ENCODE peak calls at places on chromosomes 5 and 9, in eight cellular contexts. C, T, N, Z, F, W, J and V are unnamed samples.

GRCh38 chr5:54514269-54514668 is 3.3 kb upstream of the SNX18 start:
- DNase-seq in C (no peak), T (no peak), N (no peak), Z (no peak), F (no peak), W (no peak), J (no peak), V (no peak)

GRCh38 chr9:81028504-81028903 is 660.8 kb downstream of the TLE1 start:
- DNase-seq in C (no peak), T (peak), N (no peak), Z (no peak), F (no peak), W (no peak), J (no peak), V (no peak)

GRCh38 chr5:126274396-126274795 is 148.8 kb upstream of the GRAMD2B start:
- DNase-seq in C (no peak), T (no peak), N (no peak), Z (no peak), F (no peak), W (no peak), J (no peak), V (no peak)

GRCh38 chr9:14399736-14400657 is 86.1 kb upstream of the NFIB start:
- DNase-seq in C (no peak), T (no peak), N (no peak), Z (no peak), F (no peak), W (no peak), J (no peak), V (no peak)

GRCh38 chr5:132059043-132059695 is 1.3 kb upstream of the IL3 start:
- DNase-seq in C (peak), T (no peak), N (peak), Z (no peak), F (no peak), W (no peak), J (peak), V (no peak)

GRCh38 chr9:33300546-33300945 is 10.2 kb downstream of the NFX1 start:
- DNase-seq in C (peak), T (no peak), N (no peak), Z (no peak), F (no peak), W (no peak), J (no peak), V (no peak)

GRCh38 chr5:178196986-178197385 is 7.3 kb upstream of the HNRNPAB start:
- DNase-seq in C (no peak), T (no peak), N (peak), Z (no peak), F (no peak), W (no peak), J (no peak), V (peak)

GRCh38 chr5:132425009-132425937 is 55.8 kb downstream of the SLC22A5 start:
- DNase-seq in C (no peak), T (peak), N (peak), Z (peak), F (no peak), W (peak), J (no peak), V (peak)

GRCh38 chr9:112380102-112380581 is at the start of gene HSDL2:
- DNase-seq in C (no peak), T (no peak), N (peak), Z (peak), F (no peak), W (no peak), J (no peak), V (peak)

GRCh38 chr5:178058321-178059012 is 54.9 kb upstream of the N4BP3 start:
- DNase-seq in C (no peak), T (no peak), N (no peak), Z (no peak), F (peak), W (no peak), J (peak), V (no peak)

GRCh38 chr5:18334949-18335348 is 700.7 kb downstream of the TAF11L14 start:
- DNase-seq in C (no peak), T (no peak), N (no peak), Z (no peak), F (no peak), W (no peak), J (no peak), V (no peak)

GRCh38 chr5:76641514-76642120 is 18.4 kb upstream of the F2RL2 start:
- DNase-seq in C (no peak), T (peak), N (peak), Z (peak), F (peak), W (peak), J (no peak), V (peak)

GRCh38 chr9:137970686-137971476 is 93.3 kb downstream of the CACNA1B start:
- DNase-seq in C (peak), T (no peak), N (no peak), Z (no peak), F (no peak), W (no peak), J (peak), V (no peak)

GRCh38 chr5:75023368-75024159 is 28.8 kb downstream of the GCNT4 start:
- DNase-seq in C (no peak), T (no peak), N (peak), Z (no peak), F (no peak), W (no peak), J (no peak), V (no peak)

GRCh38 chr9:6133346-6134063 is 82.1 kb upstream of the IL33 start:
- DNase-seq in C (no peak), T (peak), N (no peak), Z (peak), F (no peak), W (no peak), J (no peak), V (peak)

GRCh38 chr9:107597743-107598217 is 108.2 kb upstream of the KLF4 start:
- DNase-seq in C (no peak), T (no peak), N (peak), Z (no peak), F (no peak), W (no peak), J (no peak), V (no peak)

GRCh38 chr5:175418252-175418651 is 25.7 kb downstream of the DRD1 start:
- DNase-seq in C (no peak), T (no peak), N (no peak), Z (no peak), F (no peak), W (no peak), J (no peak), V (no peak)

GRCh38 chr5:94316916-94317838 is 301.2 kb downstream of the KIAA0825 start:
- DNase-seq in C (no peak), T (no peak), N (no peak), Z (peak), F (no peak), W (no peak), J (no peak), V (no peak)

GRCh38 chr9:134592018-134592818 is 49.4 kb upstream of the COL5A1 start:
- DNase-seq in C (no peak), T (peak), N (no peak), Z (no peak), F (no peak), W (no peak), J (no peak), V (no peak)

GRCh38 chr5:38707352-38708324 is 138.2 kb upstream of the OSMR start:
- DNase-seq in C (no peak), T (no peak), N (no peak), Z (no peak), F (no peak), W (no peak), J (no peak), V (no peak)

GRCh38 chr9:2344436-2344835 is 277.2 kb upstream of the VLDLR start:
- DNase-seq in C (no peak), T (no peak), N (no peak), Z (no peak), F (no peak), W (no peak), J (no peak), V (no peak)

GRCh38 chr5:15752886-15753285 is 252.9 kb downstream of the FBXL7 start:
- DNase-seq in C (no peak), T (peak), N (no peak), Z (no peak), F (no peak), W (no peak), J (no peak), V (no peak)

GRCh38 chr5:138602371-138603000 is 27.3 kb upstream of the HSPA9 start:
- DNase-seq in C (no peak), T (no peak), N (no peak), Z (no peak), F (no peak), W (no peak), J (no peak), V (no peak)

GRCh38 chr9:99266136-99267023 is 44.3 kb downstream of the SEC61B start:
- DNase-seq in C (peak), T (peak), N (peak), Z (peak), F (peak), W (peak), J (peak), V (peak)

GRCh38 chr9:135818718-135819475 is 88.4 kb downstream of the CAMSAP1 start:
- DNase-seq in C (no peak), T (no peak), N (no peak), Z (no peak), F (no peak), W (no peak), J (no peak), V (no peak)

GRCh38 chr9:11016081-11016480 is 403.3 kb upstream of the PTPRD start:
- DNase-seq in C (no peak), T (no peak), N (no peak), Z (no peak), F (no peak), W (no peak), J (no peak), V (no peak)

GRCh38 chr5:662751-663435 is 30.3 kb downstream of the TPPP start:
- DNase-seq in C (no peak), T (no peak), N (no peak), Z (no peak), F (no peak), W (no peak), J (peak), V (no peak)

GRCh38 chr5:133977858-133978257 is 9.4 kb upstream of the C5orf15 start:
- DNase-seq in C (no peak), T (peak), N (no peak), Z (no peak), F (no peak), W (no peak), J (no peak), V (no peak)

GRCh38 chr5:179393078-179393477 is 47.8 kb upstream of the ADAMTS2 start:
- DNase-seq in C (peak), T (peak), N (no peak), Z (no peak), F (no peak), W (no peak), J (no peak), V (no peak)

GRCh38 chr9:32565967-32566366 is 7.0 kb downstream of the NDUFB6 start:
- DNase-seq in C (no peak), T (no peak), N (no peak), Z (no peak), F (no peak), W (no peak), J (no peak), V (no peak)

GRCh38 chr9:92245005-92245797 is 48.3 kb downstream of the IARS1 start:
- DNase-seq in C (no peak), T (peak), N (no peak), Z (no peak), F (no peak), W (no peak), J (no peak), V (no peak)

GRCh38 chr9:92247981-92248380 is 45.5 kb downstream of the IARS1 start:
- DNase-seq in C (no peak), T (no peak), N (no peak), Z (no peak), F (no peak), W (no peak), J (no peak), V (no peak)

GRCh38 chr9:92242115-92242778 is 51.2 kb downstream of the IARS1 start:
- DNase-seq in C (no peak), T (peak), N (no peak), Z (no peak), F (no peak), W (no peak), J (no peak), V (no peak)

GRCh38 chr9:92247296-92247695 is 46.2 kb downstream of the IARS1 start:
- DNase-seq in C (no peak), T (peak), N (no peak), Z (no peak), F (no peak), W (no peak), J (no peak), V (no peak)

GRCh38 chr9:92242779-92243136 is 50.7 kb downstream of the IARS1 start:
- DNase-seq in C (no peak), T (no peak), N (no peak), Z (no peak), F (no peak), W (no peak), J (no peak), V (no peak)
- TF ChIP-seq CTCF in C (peak), T (no peak), N (no peak), Z (no peak), F (no peak), W (no peak), J (no peak), V (no peak)

GRCh38 chr5:174402224-174402812 is 322.1 kb upstream of the MSX2 start:
- DNase-seq in C (no peak), T (no peak), N (no peak), Z (no peak), F (no peak), W (no peak), J (no peak), V (no peak)
- TF ChIP-seq CTCF in C (peak), T (no peak), N (no peak), Z (no peak), F (no peak), W (no peak), J (no peak), V (no peak)

DNA sequence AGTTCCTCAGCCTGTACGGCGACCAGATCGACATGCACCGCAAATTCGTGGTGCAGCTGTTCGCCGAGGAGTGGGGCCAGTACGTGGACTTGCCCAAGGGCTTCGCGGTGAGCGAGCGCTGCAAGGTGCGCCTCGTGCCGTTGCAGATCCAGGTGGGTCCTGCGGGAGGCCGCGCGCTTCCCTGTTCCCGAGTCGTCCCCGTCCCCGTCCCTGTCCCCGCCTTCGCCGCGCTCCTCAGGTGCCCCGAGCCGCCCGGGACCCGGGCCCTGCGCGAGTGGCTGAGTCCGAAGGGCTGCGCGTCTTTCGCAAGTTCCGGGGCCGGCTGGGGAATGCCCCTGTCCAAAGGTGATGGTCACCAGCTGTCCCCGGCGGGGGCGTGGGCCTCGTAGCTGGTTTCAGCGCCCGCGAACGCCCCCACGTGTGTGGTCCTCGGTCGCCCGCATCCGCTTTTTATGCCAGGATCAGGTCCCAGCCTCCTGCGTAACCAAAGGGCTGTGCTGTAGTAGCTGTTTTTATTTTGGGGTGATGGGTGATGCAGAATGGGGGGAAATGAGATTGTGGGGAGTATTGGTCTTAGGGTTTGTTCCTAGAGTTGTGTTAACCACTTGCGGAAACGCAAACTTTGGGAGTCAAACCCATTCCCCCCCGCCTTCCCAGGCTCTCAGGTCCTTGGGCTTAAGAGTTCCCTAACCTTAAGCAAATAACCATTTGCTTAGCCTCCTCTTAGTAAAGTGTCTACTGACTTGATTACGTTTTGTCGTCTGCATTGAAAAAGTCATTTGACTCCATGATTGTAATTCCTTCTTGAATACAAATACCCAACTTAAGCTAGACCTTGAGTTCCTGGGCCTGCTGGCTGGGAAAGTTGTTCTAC is 612 bp downstream of the ISOC1 start:
- DNase-seq in C (peak), T (no peak), N (peak), Z (peak), F (peak), W (peak), J (peak), V (peak)
- TF ChIP-seq CTCF in C (no peak), T (no peak), N (no peak), Z (no peak), F (no peak), W (no peak), J (peak), V (peak)

GRCh38 chr5:122493091-122493775 is 181.2 kb downstream of the SNCAIP start:
- DNase-seq in C (no peak), T (peak), N (no peak), Z (no peak), F (no peak), W (no peak), J (no peak), V (no peak)

GRCh38 chr5:122490718-122491117 is 178.7 kb downstream of the SNCAIP start:
- DNase-seq in C (no peak), T (no peak), N (no peak), Z (no peak), F (no peak), W (no peak), J (no peak), V (no peak)

GRCh38 chr5:122493776-122494518 is 181.9 kb downstream of the SNCAIP start:
- DNase-seq in C (no peak), T (no peak), N (no peak), Z (no peak), F (no peak), W (no peak), J (no peak), V (no peak)

GRCh38 chr5:122498163-122498562 is 186.1 kb downstream of the SNCAIP start:
- DNase-seq in C (no peak), T (no peak), N (no peak), Z (no peak), F (no peak), W (no peak), J (no peak), V (no peak)

DNA sequence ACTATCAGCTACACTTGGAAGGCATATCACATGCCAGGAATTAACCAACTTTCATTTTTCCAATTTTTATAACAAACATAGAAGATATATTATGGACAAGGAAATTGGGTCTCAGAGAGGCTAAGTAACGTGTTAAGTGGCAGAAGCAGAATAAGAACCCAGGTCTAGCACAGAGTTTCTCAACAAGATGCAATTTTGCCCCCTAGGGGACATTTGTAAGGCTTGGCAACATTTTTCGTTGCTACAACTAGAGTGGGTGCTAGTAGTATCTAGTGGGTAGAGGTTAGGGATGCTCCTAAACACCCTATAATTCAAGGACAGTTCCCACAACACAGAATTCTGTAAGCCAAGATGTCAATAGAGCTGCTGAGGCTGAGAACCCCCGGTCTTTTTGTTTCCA is 180.6 kb downstream of the SNCAIP start:
- DNase-seq in C (no peak), T (no peak), N (no peak), Z (peak), F (no peak), W (no peak), J (no peak), V (no peak)
- TF ChIP-seq CTCF in C (peak), T (peak), N (peak), Z (peak), F (no peak), W (peak), J (peak), V (peak)

DNA sequence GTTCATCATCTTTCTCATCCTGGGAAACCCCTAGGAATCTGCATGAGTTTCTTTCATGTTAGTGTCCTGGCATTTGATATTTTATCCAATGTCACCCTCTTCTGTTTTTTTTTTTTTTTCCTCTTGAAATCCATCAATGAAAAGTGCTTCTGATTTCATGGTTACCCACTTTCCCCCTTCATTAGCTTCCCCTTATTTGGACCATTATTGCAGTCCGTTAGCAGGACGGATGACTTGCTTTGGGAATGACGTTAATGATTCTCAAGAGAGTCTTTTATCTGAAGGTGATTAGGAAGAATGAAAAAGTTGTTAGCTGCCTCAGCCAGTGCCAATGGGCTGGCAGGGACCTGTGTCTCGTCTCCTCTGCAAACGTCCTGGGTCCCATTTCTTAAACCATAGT is 134.7 kb downstream of the SEMA6A start:
- DNase-seq in C (no peak), T (no peak), N (no peak), Z (no peak), F (no peak), W (no peak), J (no peak), V (no peak)
- TF ChIP-seq CTCF in C (no peak), T (no peak), N (no peak), Z (no peak), F (no peak), W (no peak), J (no peak), V (no peak)

DNA sequence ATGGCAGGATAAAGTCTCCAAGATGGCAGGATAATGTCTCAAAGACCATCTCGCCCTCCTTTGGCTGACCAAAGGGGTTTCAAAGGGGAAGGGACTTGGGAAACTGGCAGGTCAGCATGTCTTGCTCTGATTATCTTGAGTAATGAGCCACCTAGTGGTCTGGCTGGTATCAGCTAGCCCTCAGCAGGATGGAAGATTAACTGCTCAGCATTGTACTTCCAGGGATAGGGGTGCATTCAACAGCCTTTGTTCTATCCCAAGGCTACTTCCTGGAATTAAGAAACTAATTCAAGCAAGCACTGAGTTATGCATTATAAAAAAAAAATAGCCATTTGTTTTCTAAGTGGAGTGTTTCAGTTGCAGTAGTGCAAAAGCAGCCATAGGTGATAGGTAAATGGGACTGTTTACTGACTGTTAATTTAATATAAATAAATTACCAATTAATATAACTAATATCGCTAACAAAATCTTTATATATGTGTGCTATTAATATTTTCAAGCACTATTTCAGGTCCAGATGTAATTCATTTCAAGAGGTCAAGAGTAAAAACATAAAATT is 555.5 kb downstream of the CDH9 start:
- DNase-seq in C (no peak), T (peak), N (no peak), Z (peak), F (peak), W (no peak), J (no peak), V (peak)
- TF ChIP-seq CTCF in C (peak), T (peak), N (peak), Z (peak), F (no peak), W (peak), J (peak), V (peak)